ENCODE peak calls at places on chromosomes 13 and 19, in five cellular contexts. Y, O, V, T and A are unnamed samples.

GRCh38 chr13:91347996-91348905 is 764 bp downstream of the MIR17HG start:
- DNase-seq in Y (peak), O (peak), V (peak), T (peak), A (peak)

GRCh38 chr13:112752711-112753541 is 63.1 kb downstream of the ATP11A start:
- DNase-seq in Y (no peak), O (no peak), V (no peak), T (no peak), A (no peak)

GRCh38 chr13:32323912-32324311 is 8.6 kb downstream of the BRCA2 start:
- DNase-seq in Y (no peak), O (no peak), V (no peak), T (peak), A (no peak)

GRCh38 chr19:10288662-10289166 is 1.0 kb upstream of the ICAM5 start:
- DNase-seq in Y (no peak), O (no peak), V (peak), T (peak), A (no peak)

GRCh38 chr13:54879036-54879435 is 1850.4 kb downstream of the OLFM4 start:
- DNase-seq in Y (no peak), O (no peak), V (no peak), T (no peak), A (no peak)

GRCh38 chr13:78323848-78324247 is 279.5 kb downstream of the POU4F1 start:
- DNase-seq in Y (no peak), O (no peak), V (no peak), T (no peak), A (no peak)

GRCh38 chr13:104949840-104950805 is 1585.3 kb downstream of the EFNB2 start:
- DNase-seq in Y (no peak), O (no peak), V (no peak), T (peak), A (no peak)

GRCh38 chr19:16373079-16373478 is 48.5 kb downstream of the KLF2 start:
- DNase-seq in Y (no peak), O (no peak), V (no peak), T (no peak), A (no peak)

GRCh38 chr13:111216166-111216960 is 101.3 kb downstream of the ARHGEF7 start:
- DNase-seq in Y (no peak), O (peak), V (peak), T (peak), A (peak)

GRCh38 chr19:56538761-56539263 is at the start of gene ZFP28:
- DNase-seq in Y (peak), O (peak), V (peak), T (no peak), A (peak)

GRCh38 chr19:46435009-46435408 is 6.3 kb upstream of the PNMA8C start:
- DNase-seq in Y (no peak), O (no peak), V (no peak), T (no peak), A (no peak)

GRCh38 chr19:33684550-33685303 is 63.0 kb downstream of the CHST8 start:
- DNase-seq in Y (no peak), O (no peak), V (no peak), T (no peak), A (no peak)

GRCh38 chr13:42971670-42972355 is 20.2 kb downstream of the EPSTI1 start:
- DNase-seq in Y (no peak), O (no peak), V (no peak), T (peak), A (no peak)

GRCh38 chr19:45900661-45901431 is 1.6 kb downstream of the MYPOP start:
- DNase-seq in Y (no peak), O (no peak), V (no peak), T (no peak), A (no peak)

GRCh38 chr13:113901642-113902041 is 37.8 kb upstream of the GAS6 start:
- DNase-seq in Y (no peak), O (no peak), V (no peak), T (no peak), A (no peak)

GRCh38 chr13:30972888-30973377 is 40.5 kb downstream of the TEX26 start:
- DNase-seq in Y (no peak), O (no peak), V (no peak), T (peak), A (no peak)

GRCh38 chr19:12985049-12985776 is 10.1 kb upstream of the NFIX start:
- DNase-seq in Y (peak), O (no peak), V (no peak), T (peak), A (no peak)

GRCh38 chr19:43618921-43619261 is 538 bp downstream of the ZNF428 start:
- DNase-seq in Y (no peak), O (no peak), V (peak), T (no peak), A (no peak)

GRCh38 chr13:48595330-48596127 is 58.2 kb upstream of the CYSLTR2 start:
- DNase-seq in Y (peak), O (peak), V (peak), T (peak), A (peak)

GRCh38 chr19:33535176-33535575 is 13.6 kb upstream of the PEPD start:
- DNase-seq in Y (no peak), O (no peak), V (no peak), T (no peak), A (no peak)

GRCh38 chr19:46461537-46461936 is 9.8 kb downstream of the PNMA8A start:
- DNase-seq in Y (no peak), O (no peak), V (no peak), T (no peak), A (no peak)

GRCh38 chr13:51041126-51041525 is 69.9 kb downstream of the C13orf42 start:
- DNase-seq in Y (no peak), O (no peak), V (no peak), T (no peak), A (no peak)